ENCODE peak calls at places on chromosome 13, in four cellular contexts. One of them, this sample, is unnamed.

GRCh38 chr13:112859817-112860190 is 109.2 kb upstream of the MCF2L start:
- DNase-seq in H1: no peak
- DNase-seq in H9: no peak
- DNase-seq in trophoblast cell: no peak
- DNase-seq in this sample: no peak

GRCh38 chr13:101149735-101150380 is 266.4 kb downstream of the NALCN start:
- DNase-seq in H1: no peak
- DNase-seq in H9: peak; percentile 41
- DNase-seq in trophoblast cell: no peak
- DNase-seq in this sample: peak; percentile 11

GRCh38 chr13:50829226-50829625 is 14.3 kb downstream of the DLEU7 start:
- DNase-seq in H1: no peak
- DNase-seq in H9: no peak
- DNase-seq in trophoblast cell: no peak
- DNase-seq in this sample: no peak

GRCh38 chr13:50129065-50129922 is 114.0 kb downstream of the KCNRG start:
- DNase-seq in H1: peak; percentile 65
- DNase-seq in H9: no peak
- DNase-seq in trophoblast cell: no peak
- DNase-seq in this sample: peak; percentile 33

GRCh38 chr13:43309301-43309700 is 285.9 kb downstream of the DNAJC15 start:
- DNase-seq in H1: no peak
- DNase-seq in H9: no peak
- DNase-seq in trophoblast cell: no peak
- DNase-seq in this sample: no peak

GRCh38 chr13:92952161-92952560 is 274.4 kb upstream of the GPC6 start:
- DNase-seq in H1: no peak
- DNase-seq in H9: no peak
- DNase-seq in trophoblast cell: no peak
- DNase-seq in this sample: no peak

GRCh38 chr13:80718970-80719369 is 378.0 kb upstream of the SPRY2 start:
- DNase-seq in H1: no peak
- DNase-seq in H9: no peak
- DNase-seq in trophoblast cell: no peak
- DNase-seq in this sample: no peak

GRCh38 chr13:46761174-46761573 is 35.8 kb downstream of the ESD start:
- DNase-seq in H1: no peak
- DNase-seq in H9: no peak
- DNase-seq in trophoblast cell: no peak
- DNase-seq in this sample: no peak

GRCh38 chr13:113645329-113645728 is 12.7 kb downstream of the ATP4B start:
- DNase-seq in H1: no peak
- DNase-seq in H9: no peak
- DNase-seq in trophoblast cell: no peak
- DNase-seq in this sample: no peak

GRCh38 chr13:45432737-45433380 is 14.7 kb upstream of the SLC25A30 start:
- DNase-seq in H1: no peak
- DNase-seq in H9: no peak
- DNase-seq in trophoblast cell: no peak
- DNase-seq in this sample: no peak

GRCh38 chr13:113915012-113915763 is 51.3 kb upstream of the GAS6 start:
- DNase-seq in H1: no peak
- DNase-seq in H9: peak; percentile 15
- DNase-seq in trophoblast cell: no peak
- DNase-seq in this sample: no peak

GRCh38 chr13:99953138-99953755 is 18.3 kb downstream of the ZIC5 start:
- DNase-seq in H1: no peak
- DNase-seq in H9: no peak
- DNase-seq in trophoblast cell: no peak
- DNase-seq in this sample: no peak

GRCh38 chr13:36819811-36820140 is 754 bp downstream of the RFXAP start:
- DNase-seq in H1: no peak
- DNase-seq in H9: peak; percentile 38
- DNase-seq in trophoblast cell: no peak
- DNase-seq in this sample: peak; percentile 9

GRCh38 chr13:41550239-41550638 is 92.9 kb downstream of the RGCC start:
- DNase-seq in H1: peak; percentile 35
- DNase-seq in H9: no peak
- DNase-seq in trophoblast cell: no peak
- DNase-seq in this sample: no peak

GRCh38 chr13:51801631-51802099 is 2.3 kb downstream of the DHRS12 start:
- DNase-seq in H1: no peak
- DNase-seq in H9: no peak
- DNase-seq in trophoblast cell: no peak
- DNase-seq in this sample: peak; percentile 64

GRCh38 chr13:35512271-35512920 is 35.9 kb upstream of the MAB21L1 start:
- DNase-seq in H1: no peak
- DNase-seq in H9: no peak
- DNase-seq in trophoblast cell: no peak
- DNase-seq in this sample: no peak

GRCh38 chr13:37316935-37317334 is 211.5 kb upstream of the CSNK1A1L start:
- DNase-seq in H1: no peak
- DNase-seq in H9: no peak
- DNase-seq in trophoblast cell: no peak
- DNase-seq in this sample: no peak

GRCh38 chr13:77009011-77009410 is 17.1 kb downstream of the CLN5 start:
- DNase-seq in H1: no peak
- DNase-seq in H9: no peak
- DNase-seq in trophoblast cell: no peak
- DNase-seq in this sample: no peak

GRCh38 chr13:34128661-34129060 is 310.7 kb downstream of the RFC3 start:
- DNase-seq in H1: no peak
- DNase-seq in H9: no peak
- DNase-seq in trophoblast cell: peak; percentile 21
- DNase-seq in this sample: no peak

GRCh38 chr13:40986328-40986856 is 32.7 kb downstream of the ELF1 start:
- DNase-seq in H1: no peak
- DNase-seq in H9: no peak
- DNase-seq in trophoblast cell: no peak
- DNase-seq in this sample: no peak

GRCh38 chr13:24040835-24041234 is 119.7 kb upstream of the SPATA13 start:
- DNase-seq in H1: no peak
- DNase-seq in H9: no peak
- DNase-seq in trophoblast cell: no peak
- DNase-seq in this sample: no peak

GRCh38 chr13:107649071-107649470 is 566.3 kb downstream of the LIG4 start:
- DNase-seq in H1: no peak
- DNase-seq in H9: no peak
- DNase-seq in trophoblast cell: no peak
- DNase-seq in this sample: no peak

GRCh38 chr13:35345992-35346391 is 130.5 kb downstream of the MAB21L1 start:
- DNase-seq in H1: no peak
- DNase-seq in H9: no peak
- DNase-seq in trophoblast cell: no peak
- DNase-seq in this sample: no peak

GRCh38 chr13:89066868-89067466 is 1395.8 kb downstream of the SLITRK5 start:
- DNase-seq in H1: no peak
- DNase-seq in H9: peak; percentile 28
- DNase-seq in trophoblast cell: no peak
- DNase-seq in this sample: peak; percentile 40

GRCh38 chr13:107650081-107650701 is 565.1 kb downstream of the LIG4 start:
- DNase-seq in H1: peak; percentile 85
- DNase-seq in H9: peak; percentile 78
- DNase-seq in trophoblast cell: no peak
- DNase-seq in this sample: peak; percentile 57

GRCh38 chr13:40979232-40979631 is 39.9 kb downstream of the ELF1 start:
- DNase-seq in H1: no peak
- DNase-seq in H9: no peak
- DNase-seq in trophoblast cell: no peak
- DNase-seq in this sample: no peak

GRCh38 chr13:113930711-113931637 is 42.9 kb downstream of the C13orf46 start:
- DNase-seq in H1: no peak
- DNase-seq in H9: peak; percentile 21
- DNase-seq in trophoblast cell: no peak
- DNase-seq in this sample: no peak

GRCh38 chr13:45200701-45201230 is at the start of gene KCTD4:
- DNase-seq in H1: no peak
- DNase-seq in H9: no peak
- DNase-seq in trophoblast cell: no peak
- DNase-seq in this sample: no peak

GRCh38 chr13:111153977-111154332 is 38.8 kb downstream of the ARHGEF7 start:
- DNase-seq in H1: no peak
- DNase-seq in H9: no peak
- DNase-seq in trophoblast cell: peak; percentile 78
- DNase-seq in this sample: no peak

GRCh38 chr13:72163671-72164070 is 296.7 kb upstream of the DACH1 start:
- DNase-seq in H1: no peak
- DNase-seq in H9: no peak
- DNase-seq in trophoblast cell: no peak
- DNase-seq in this sample: peak; percentile 8

GRCh38 chr13:36673352-36673751 is 468 bp upstream of the SERTM1 start:
- DNase-seq in H1: peak; percentile 47
- DNase-seq in H9: no peak
- DNase-seq in trophoblast cell: no peak
- DNase-seq in this sample: no peak

GRCh38 chr13:66180806-66181205 is 1049.3 kb downstream of the PCDH9 start:
- DNase-seq in H1: no peak
- DNase-seq in H9: no peak
- DNase-seq in trophoblast cell: no peak
- DNase-seq in this sample: no peak

GRCh38 chr13:47611664-47612288 is 389.3 kb downstream of the SUCLA2 start:
- DNase-seq in H1: no peak
- DNase-seq in H9: no peak
- DNase-seq in trophoblast cell: no peak
- DNase-seq in this sample: no peak

GRCh38 chr13:68588623-68589022 is 1358.5 kb upstream of the PCDH9 start:
- DNase-seq in H1: no peak
- DNase-seq in H9: no peak
- DNase-seq in trophoblast cell: no peak
- DNase-seq in this sample: no peak

GRCh38 chr13:112574476-112575294 is 13.3 kb downstream of the TUBGCP3 start:
- DNase-seq in H1: no peak
- DNase-seq in H9: no peak
- DNase-seq in trophoblast cell: no peak
- DNase-seq in this sample: no peak

GRCh38 chr13:33110713-33111413 is 94.6 kb downstream of the KL start:
- DNase-seq in H1: no peak
- DNase-seq in H9: no peak
- DNase-seq in trophoblast cell: no peak
- DNase-seq in this sample: no peak
- H4K91ac ChIP-seq in H1: no peak overlapping the region
- H4K91ac ChIP-seq in H9: no peak overlapping the region
- H4K91ac ChIP-seq in trophoblast cell: no peak overlapping the region
- H4K91ac ChIP-seq in this sample: no peak overlapping the region

DNA sequence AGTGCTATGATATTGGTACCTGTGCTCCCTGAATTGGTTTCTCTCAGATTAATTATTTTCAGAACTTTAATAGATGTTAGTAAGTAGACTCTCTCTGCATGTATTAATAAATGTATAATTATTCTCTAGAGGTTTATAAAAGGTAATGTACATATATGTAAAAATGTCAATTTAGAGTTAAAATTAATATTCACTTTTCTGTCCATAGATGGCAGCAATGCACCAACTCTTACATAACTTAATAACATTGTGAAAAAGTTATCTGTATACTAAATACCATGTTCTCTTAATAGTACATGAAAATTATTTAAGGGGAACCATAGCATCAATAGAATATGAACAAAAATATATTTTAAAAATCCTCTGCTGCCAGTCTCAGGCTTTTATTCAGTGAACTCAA is 515.0 kb upstream of the KLHL1 start:
- DNase-seq in H1: no peak
- DNase-seq in H9: no peak
- DNase-seq in trophoblast cell: no peak
- DNase-seq in this sample: no peak
- H3K23ac ChIP-seq in H1: no peak overlapping the region
- H3K23ac ChIP-seq in H9: no peak overlapping the region
- H3K23ac ChIP-seq in trophoblast cell: no peak overlapping the region
- H3K23ac ChIP-seq in this sample: no peak overlapping the region

GRCh38 chr13:110113284-110113764 is 193.6 kb downstream of the COL4A1 start:
- DNase-seq in H1: no peak
- DNase-seq in H9: no peak
- DNase-seq in trophoblast cell: no peak
- DNase-seq in this sample: no peak
- H2BK12ac ChIP-seq in H1: no peak overlapping the region
- H2BK12ac ChIP-seq in H9: no peak overlapping the region
- H2BK12ac ChIP-seq in trophoblast cell: no peak overlapping the region
- H2BK12ac ChIP-seq in this sample: no peak overlapping the region

GRCh38 chr13:98203641-98204326 is 26.7 kb upstream of the RNF113B start:
- DNase-seq in H1: no peak
- DNase-seq in H9: no peak
- DNase-seq in trophoblast cell: no peak
- DNase-seq in this sample: no peak
- H4K91ac ChIP-seq in H1: no peak overlapping the region
- H4K91ac ChIP-seq in H9: no peak overlapping the region
- H4K91ac ChIP-seq in trophoblast cell: no peak overlapping the region
- H4K91ac ChIP-seq in this sample: no peak overlapping the region

GRCh38 chr13:74132768-74133656 is 1.2 kb downstream of the KLF12 start:
- DNase-seq in H1: peak; percentile 55
- DNase-seq in H9: peak; percentile 34
- DNase-seq in trophoblast cell: no peak
- DNase-seq in this sample: peak; percentile 24

GRCh38 chr13:74132152-74132767 is 1.9 kb downstream of the KLF12 start:
- DNase-seq in H1: no peak
- DNase-seq in H9: no peak
- DNase-seq in trophoblast cell: no peak
- DNase-seq in this sample: no peak

GRCh38 chr13:74128171-74128767 is 5.9 kb downstream of the KLF12 start:
- DNase-seq in H1: no peak
- DNase-seq in H9: no peak
- DNase-seq in trophoblast cell: no peak
- DNase-seq in this sample: no peak

GRCh38 chr13:74131206-74131605 is 3.0 kb downstream of the KLF12 start:
- DNase-seq in H1: no peak
- DNase-seq in H9: no peak
- DNase-seq in trophoblast cell: no peak
- DNase-seq in this sample: no peak

DNA sequence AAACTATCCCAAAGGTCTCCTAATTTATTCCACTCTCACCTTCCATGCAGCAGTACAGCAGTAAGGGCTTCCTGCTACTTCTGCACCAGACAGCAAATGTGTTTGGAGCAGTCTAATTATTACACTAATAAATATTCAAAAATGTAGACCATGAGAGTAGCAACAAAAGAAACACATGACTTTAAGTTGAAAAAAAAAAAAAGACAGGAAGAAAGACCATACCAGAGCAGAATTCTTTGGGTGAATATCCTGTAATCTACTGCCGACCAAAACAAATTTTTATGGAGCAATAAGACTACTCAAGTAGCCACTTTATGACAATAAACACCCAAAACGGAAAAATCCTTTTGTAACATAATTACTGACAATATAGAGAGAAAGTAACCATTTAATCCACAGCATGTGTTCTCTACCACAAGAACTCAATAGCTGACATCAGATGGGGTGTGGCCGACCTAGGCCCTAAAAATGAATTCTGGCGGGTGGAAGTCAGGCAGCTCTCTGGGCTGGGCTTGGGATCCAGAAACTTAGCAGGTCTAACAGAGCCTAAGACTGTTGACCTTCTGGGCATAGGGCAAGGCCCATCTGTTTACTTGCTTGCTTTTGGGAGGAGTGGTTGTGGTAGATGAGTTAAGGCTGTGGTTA is 4.6 kb downstream of the KLF12 start:
- DNase-seq in H1: no peak
- DNase-seq in H9: no peak
- DNase-seq in trophoblast cell: no peak
- DNase-seq in this sample: no peak
- H3K23ac ChIP-seq in H1: no peak overlapping the region
- H3K23ac ChIP-seq in H9: no peak overlapping the region
- H3K23ac ChIP-seq in trophoblast cell: no peak overlapping the region
- H3K23ac ChIP-seq in this sample: no peak overlapping the region

GRCh38 chr13:20939662-20940061 is 37.1 kb upstream of the XPO4 start:
- DNase-seq in H1: no peak
- DNase-seq in H9: no peak
- DNase-seq in trophoblast cell: no peak
- DNase-seq in this sample: no peak
- H2BK12ac ChIP-seq in H1: peak overlapping the region; percentile 43
- H2BK12ac ChIP-seq in H9: no peak overlapping the region
- H2BK12ac ChIP-seq in trophoblast cell: peak overlapping the region; percentile 75
- H2BK12ac ChIP-seq in this sample: no peak overlapping the region